ENCODE peak calls at places on chromosomes 2 and 18, in five cellular contexts. One of them, this sample, is unnamed.

GRCh38 chr2:43199492-43200481 is 26.6 kb downstream of the ZFP36L2 start:
- DNase-seq in gastrocnemius medialis: no peak
- DNase-seq in CD8-positive, alpha-beta T cell: no peak
- DNase-seq in GM23248: no peak
- DNase-seq in effector memory CD4-positive, alpha-beta T cell: no peak
- DNase-seq in this sample: no peak

GRCh38 chr2:177783835-177784448 is 288.6 kb downstream of the PDE11A start:
- DNase-seq in CD8-positive, alpha-beta T cell: no peak
- DNase-seq in GM23248: peak; percentile 83
- DNase-seq in gastrocnemius medialis: no peak
- DNase-seq in effector memory CD4-positive, alpha-beta T cell: no peak
- DNase-seq in this sample: peak; percentile 36

GRCh38 chr18:73948497-73948896 is 199.1 kb downstream of the FBXO15 start:
- DNase-seq in effector memory CD4-positive, alpha-beta T cell: no peak
- DNase-seq in CD8-positive, alpha-beta T cell: no peak
- DNase-seq in GM23248: no peak
- DNase-seq in gastrocnemius medialis: no peak
- DNase-seq in this sample: no peak

GRCh38 chr18:47528343-47528742 is 276.9 kb upstream of the SKOR2 start:
- DNase-seq in CD8-positive, alpha-beta T cell: no peak
- DNase-seq in gastrocnemius medialis: no peak
- DNase-seq in GM23248: no peak
- DNase-seq in effector memory CD4-positive, alpha-beta T cell: no peak
- DNase-seq in this sample: no peak

GRCh38 chr2:205133544-205133943 is 548.8 kb upstream of the NRP2 start:
- DNase-seq in effector memory CD4-positive, alpha-beta T cell: no peak
- DNase-seq in gastrocnemius medialis: no peak
- DNase-seq in GM23248: no peak
- DNase-seq in CD8-positive, alpha-beta T cell: no peak
- DNase-seq in this sample: no peak

GRCh38 chr2:69742170-69742952 is 427 bp downstream of the ANXA4 start:
- DNase-seq in GM23248: peak; percentile 61
- DNase-seq in CD8-positive, alpha-beta T cell: no peak
- DNase-seq in effector memory CD4-positive, alpha-beta T cell: no peak
- DNase-seq in gastrocnemius medialis: no peak
- DNase-seq in this sample: peak; percentile 31

GRCh38 chr18:79047556-79048244 is 21.5 kb upstream of the ATP9B start:
- DNase-seq in GM23248: no peak
- DNase-seq in gastrocnemius medialis: no peak
- DNase-seq in CD8-positive, alpha-beta T cell: peak; percentile 36
- DNase-seq in effector memory CD4-positive, alpha-beta T cell: no peak
- DNase-seq in this sample: peak; percentile 14

GRCh38 chr2:231244382-231245252 is 46.2 kb downstream of the ARMC9 start:
- DNase-seq in effector memory CD4-positive, alpha-beta T cell: no peak
- DNase-seq in gastrocnemius medialis: no peak
- DNase-seq in GM23248: no peak
- DNase-seq in CD8-positive, alpha-beta T cell: no peak
- DNase-seq in this sample: no peak

GRCh38 chr2:240793313-240794177 is 26.5 kb downstream of the KIF1A start:
- DNase-seq in gastrocnemius medialis: no peak
- DNase-seq in CD8-positive, alpha-beta T cell: no peak
- DNase-seq in effector memory CD4-positive, alpha-beta T cell: no peak
- DNase-seq in GM23248: no peak
- DNase-seq in this sample: no peak

GRCh38 chr2:54103454-54104314 is 11.7 kb upstream of the ACYP2 start:
- DNase-seq in gastrocnemius medialis: no peak
- DNase-seq in GM23248: peak; percentile 83
- DNase-seq in CD8-positive, alpha-beta T cell: peak; percentile 26
- DNase-seq in effector memory CD4-positive, alpha-beta T cell: peak; percentile 14
- DNase-seq in this sample: peak; percentile 50

GRCh38 chr18:3411854-3412268 is 38.1 kb upstream of the TGIF1 start:
- DNase-seq in CD8-positive, alpha-beta T cell: no peak
- DNase-seq in GM23248: peak; percentile 33
- DNase-seq in effector memory CD4-positive, alpha-beta T cell: peak; percentile 16
- DNase-seq in gastrocnemius medialis: no peak
- DNase-seq in this sample: peak; percentile 17

GRCh38 chr2:218291318-218291933 is 877 bp downstream of the TMBIM1 start:
- DNase-seq in GM23248: peak; percentile 55
- DNase-seq in CD8-positive, alpha-beta T cell: no peak
- DNase-seq in effector memory CD4-positive, alpha-beta T cell: no peak
- DNase-seq in gastrocnemius medialis: peak; percentile 40
- DNase-seq in this sample: no peak

GRCh38 chr2:191710411-191710900 is 32.5 kb downstream of the NABP1 start:
- DNase-seq in gastrocnemius medialis: no peak
- DNase-seq in CD8-positive, alpha-beta T cell: no peak
- DNase-seq in GM23248: peak; percentile 73
- DNase-seq in effector memory CD4-positive, alpha-beta T cell: no peak
- DNase-seq in this sample: no peak

GRCh38 chr18:33128581-33128980 is 311.9 kb downstream of the CCDC178 start:
- DNase-seq in gastrocnemius medialis: no peak
- DNase-seq in CD8-positive, alpha-beta T cell: no peak
- DNase-seq in effector memory CD4-positive, alpha-beta T cell: no peak
- DNase-seq in GM23248: no peak
- DNase-seq in this sample: no peak

GRCh38 chr2:159711562-159712193 is 628 bp upstream of the MARCHF7 start:
- DNase-seq in gastrocnemius medialis: no peak
- DNase-seq in GM23248: no peak
- DNase-seq in CD8-positive, alpha-beta T cell: peak; percentile 92
- DNase-seq in effector memory CD4-positive, alpha-beta T cell: no peak
- DNase-seq in this sample: no peak

GRCh38 chr2:85607268-85608215 is 4.3 kb downstream of the C2orf68 start:
- DNase-seq in CD8-positive, alpha-beta T cell: no peak
- DNase-seq in GM23248: no peak
- DNase-seq in effector memory CD4-positive, alpha-beta T cell: no peak
- DNase-seq in gastrocnemius medialis: peak; percentile 70
- DNase-seq in this sample: no peak

GRCh38 chr18:58321986-58322385 is 278.0 kb downstream of the NEDD4L start:
- DNase-seq in CD8-positive, alpha-beta T cell: peak; percentile 52
- DNase-seq in effector memory CD4-positive, alpha-beta T cell: peak; percentile 11
- DNase-seq in gastrocnemius medialis: peak; percentile 85
- DNase-seq in GM23248: peak; percentile 94
- DNase-seq in this sample: peak; percentile 70
- H3K27ac ChIP-seq in CD8-positive, alpha-beta T cell: no peak overlapping the region
- H3K27ac ChIP-seq in effector memory CD4-positive, alpha-beta T cell: no peak overlapping the region
- H3K27ac ChIP-seq in gastrocnemius medialis: peak overlapping the region; percentile 80
- H3K27ac ChIP-seq in GM23248: peak overlapping the region; percentile 60
- H3K27ac ChIP-seq in this sample: no peak overlapping the region

DNA sequence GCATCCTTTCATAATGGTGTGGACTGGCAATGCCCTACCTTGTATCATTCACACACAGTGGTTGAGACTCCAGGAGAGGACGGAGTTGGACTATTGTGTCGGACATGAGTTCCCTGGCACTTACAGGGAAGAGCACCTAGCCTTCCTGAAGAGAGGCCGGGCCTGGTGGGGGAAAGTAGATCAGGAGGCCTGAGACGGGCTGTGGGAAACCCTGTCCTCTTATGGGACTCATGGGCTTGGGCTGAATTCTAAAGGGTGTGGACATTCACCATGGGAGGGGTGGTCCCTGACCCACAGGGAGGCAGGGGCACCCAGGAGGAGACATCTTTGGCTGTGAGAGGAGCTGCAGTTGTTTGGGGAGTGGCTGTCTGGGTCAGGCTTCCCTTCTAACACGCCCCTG is 286.5 kb downstream of the PHLPP1 start:
- DNase-seq in effector memory CD4-positive, alpha-beta T cell: no peak
- DNase-seq in GM23248: no peak
- DNase-seq in CD8-positive, alpha-beta T cell: no peak
- DNase-seq in gastrocnemius medialis: no peak
- DNase-seq in this sample: no peak
- H3K27ac ChIP-seq in effector memory CD4-positive, alpha-beta T cell: no peak overlapping the region
- H3K27ac ChIP-seq in GM23248: no peak overlapping the region
- H3K27ac ChIP-seq in CD8-positive, alpha-beta T cell: no peak overlapping the region
- H3K27ac ChIP-seq in gastrocnemius medialis: no peak overlapping the region
- H3K27ac ChIP-seq in this sample: no peak overlapping the region

DNA sequence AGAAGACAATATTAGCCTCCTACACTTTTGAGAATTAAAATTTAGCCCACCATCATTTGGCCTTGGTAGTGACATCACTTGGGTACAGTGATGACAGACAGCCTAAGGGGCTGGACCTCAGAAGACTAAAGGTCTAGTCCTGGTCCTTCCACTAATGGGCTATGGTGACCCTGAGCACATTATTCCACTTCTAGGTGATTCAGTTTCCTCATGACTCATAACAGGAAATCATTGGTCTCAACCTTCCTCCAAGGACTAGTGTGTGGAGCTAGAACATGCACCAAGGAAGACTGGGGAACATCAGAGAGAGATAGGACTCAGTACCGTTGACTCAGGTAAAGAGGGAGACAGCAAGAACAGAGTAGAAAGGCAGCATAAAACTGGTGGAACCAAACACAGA is 64.0 kb downstream of the TFCP2L1 start:
- DNase-seq in gastrocnemius medialis: no peak
- DNase-seq in GM23248: peak; percentile 20
- DNase-seq in effector memory CD4-positive, alpha-beta T cell: no peak
- DNase-seq in CD8-positive, alpha-beta T cell: no peak
- DNase-seq in this sample: no peak
- H3K27ac ChIP-seq in gastrocnemius medialis: no peak overlapping the region
- H3K27ac ChIP-seq in GM23248: no peak overlapping the region
- H3K27ac ChIP-seq in effector memory CD4-positive, alpha-beta T cell: no peak overlapping the region
- H3K27ac ChIP-seq in CD8-positive, alpha-beta T cell: no peak overlapping the region
- H3K27ac ChIP-seq in this sample: no peak overlapping the region

DNA sequence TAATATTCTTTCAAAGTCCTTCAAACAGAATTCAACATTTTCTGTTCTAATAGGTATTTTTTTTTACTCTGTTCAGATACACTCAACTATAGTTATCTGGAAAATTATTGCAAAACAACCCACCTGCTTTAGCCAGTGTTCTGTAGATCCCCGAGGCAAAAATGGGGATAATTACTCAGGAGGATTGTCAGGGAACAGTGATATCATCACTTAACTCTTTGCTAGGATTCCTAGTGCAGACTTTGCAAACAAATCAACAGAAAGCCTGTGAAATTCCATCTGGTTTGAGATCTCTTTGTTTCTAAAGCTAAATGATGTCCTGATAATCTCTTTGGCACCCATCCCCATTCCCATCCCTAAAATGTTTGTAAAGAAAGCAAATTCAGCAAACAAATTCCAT is 413.6 kb upstream of the MEIS1 start:
- DNase-seq in effector memory CD4-positive, alpha-beta T cell: no peak
- DNase-seq in CD8-positive, alpha-beta T cell: no peak
- DNase-seq in gastrocnemius medialis: no peak
- DNase-seq in GM23248: no peak
- DNase-seq in this sample: no peak
- H3K27ac ChIP-seq in effector memory CD4-positive, alpha-beta T cell: no peak overlapping the region
- H3K27ac ChIP-seq in CD8-positive, alpha-beta T cell: no peak overlapping the region
- H3K27ac ChIP-seq in gastrocnemius medialis: no peak overlapping the region
- H3K27ac ChIP-seq in GM23248: no peak overlapping the region
- H3K27ac ChIP-seq in this sample: no peak overlapping the region

DNA sequence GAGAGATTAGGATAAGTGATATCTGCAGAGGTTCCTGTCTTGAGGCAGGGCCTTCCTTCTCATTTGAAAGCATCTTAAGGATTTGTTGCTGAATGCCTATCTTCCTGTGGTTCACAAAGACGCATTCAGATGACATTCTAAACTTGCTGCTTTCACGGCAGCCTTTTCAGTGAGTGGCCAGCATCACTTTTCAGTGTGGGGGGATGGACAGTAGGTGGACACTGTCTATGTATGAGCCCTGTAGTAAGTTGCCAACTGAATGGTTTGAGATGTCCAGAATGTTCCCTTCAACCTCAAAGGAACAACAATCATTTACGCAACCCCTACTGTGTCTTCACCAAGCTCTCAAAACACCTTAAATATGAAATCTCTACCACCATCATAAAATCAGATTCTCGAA is 46.6 kb downstream of the SETBP1 start:
- DNase-seq in gastrocnemius medialis: no peak
- DNase-seq in CD8-positive, alpha-beta T cell: no peak
- DNase-seq in effector memory CD4-positive, alpha-beta T cell: no peak
- DNase-seq in GM23248: no peak
- DNase-seq in this sample: no peak
- H3K27ac ChIP-seq in gastrocnemius medialis: no peak overlapping the region
- H3K27ac ChIP-seq in CD8-positive, alpha-beta T cell: no peak overlapping the region
- H3K27ac ChIP-seq in effector memory CD4-positive, alpha-beta T cell: no peak overlapping the region
- H3K27ac ChIP-seq in GM23248: no peak overlapping the region
- H3K27ac ChIP-seq in this sample: no peak overlapping the region

DNA sequence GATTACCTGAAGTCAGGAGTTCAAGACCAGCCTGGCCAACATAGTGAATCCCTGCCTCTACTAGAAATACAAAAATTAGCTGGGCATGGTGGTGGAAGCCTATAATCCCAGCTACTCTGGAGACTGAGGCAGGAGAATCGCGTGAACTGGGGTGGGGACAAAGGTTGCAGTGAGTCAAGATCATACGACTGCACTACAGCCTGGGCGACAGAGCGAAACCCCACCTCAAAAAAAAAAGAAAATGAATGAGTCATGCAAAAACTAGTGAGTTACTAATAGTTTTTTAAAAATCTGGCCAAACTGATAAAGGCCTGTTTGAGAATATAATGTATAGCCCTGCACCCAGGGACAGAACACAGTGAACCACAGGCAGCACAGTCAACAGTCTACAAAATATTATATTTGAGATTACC is 17.5 kb downstream of the AFG3L2 start:
- DNase-seq in gastrocnemius medialis: no peak
- DNase-seq in GM23248: peak; percentile 16
- DNase-seq in effector memory CD4-positive, alpha-beta T cell: no peak
- DNase-seq in CD8-positive, alpha-beta T cell: no peak
- DNase-seq in this sample: no peak
- H3K27ac ChIP-seq in gastrocnemius medialis: no peak overlapping the region
- H3K27ac ChIP-seq in GM23248: no peak overlapping the region
- H3K27ac ChIP-seq in effector memory CD4-positive, alpha-beta T cell: no peak overlapping the region
- H3K27ac ChIP-seq in CD8-positive, alpha-beta T cell: no peak overlapping the region
- H3K27ac ChIP-seq in this sample: no peak overlapping the region

DNA sequence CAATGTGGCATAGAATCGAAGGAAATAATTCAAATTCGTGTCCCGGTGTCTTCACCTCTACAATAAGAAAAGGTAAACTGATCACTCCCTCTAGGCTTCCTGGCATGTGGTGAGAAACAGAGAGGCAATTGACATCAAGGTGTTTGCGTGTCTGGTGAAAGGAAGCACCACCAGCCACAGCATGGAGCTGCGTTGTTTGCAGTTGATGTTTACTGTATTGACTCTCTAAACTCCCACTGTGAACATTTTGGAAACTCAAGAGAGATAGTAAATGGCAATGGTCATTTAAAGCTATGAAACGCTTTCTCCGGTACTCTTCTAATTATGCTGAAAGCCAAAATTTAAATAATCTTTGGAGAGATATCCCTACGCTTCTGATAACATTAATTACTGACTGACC is 82.6 kb downstream of the SETBP1 start:
- DNase-seq in effector memory CD4-positive, alpha-beta T cell: no peak
- DNase-seq in gastrocnemius medialis: no peak
- DNase-seq in CD8-positive, alpha-beta T cell: no peak
- DNase-seq in GM23248: no peak
- DNase-seq in this sample: no peak
- H3K27ac ChIP-seq in effector memory CD4-positive, alpha-beta T cell: no peak overlapping the region
- H3K27ac ChIP-seq in gastrocnemius medialis: peak overlapping the region; percentile 69
- H3K27ac ChIP-seq in CD8-positive, alpha-beta T cell: no peak overlapping the region
- H3K27ac ChIP-seq in GM23248: no peak overlapping the region
- H3K27ac ChIP-seq in this sample: no peak overlapping the region

This sample was measured in CD4-positive, alpha-beta memory T cell.